ENCODE peak calls at places on chromosomes 2 and 18, in five cellular contexts. G is left ventricle myocardium inferior, I is endodermal cell, A is psoas muscle, W is PC-3. L is an unnamed sample.

GRCh38 chr2:74001121-74001520 is 16.4 kb downstream of the TET3 start:
- DNase-seq in W (peak; percentile 72), G (no peak), I (no peak), A (no peak), L (no peak)

GRCh38 chr2:12284487-12284886 is 432.2 kb upstream of the TRIB2 start:
- DNase-seq in A (no peak), I (no peak), G (no peak), W (peak; percentile 83), L (no peak)

GRCh38 chr18:36025025-36025424 is 42.3 kb downstream of the RPRD1A start:
- DNase-seq in A (no peak), W (no peak), G (no peak), I (no peak), L (no peak)

GRCh38 chr18:11096839-11097750 is 52.3 kb downstream of the PIEZO2 start:
- DNase-seq in G (no peak), W (no peak), I (no peak), A (no peak), L (no peak)

GRCh38 chr2:200469708-200470600 is 39.9 kb downstream of the KCTD18 start:
- DNase-seq in I (no peak), A (peak; percentile 52), G (peak; percentile 40), W (no peak), L (no peak)

GRCh38 chr18:13726972-13727331 is 479 bp downstream of the RNMT start:
- DNase-seq in A (peak; percentile 84), G (peak; percentile 41), I (peak; percentile 84), W (peak; percentile 40), L (peak; percentile 21)

GRCh38 chr2:27606611-27607010 is 22.2 kb downstream of the CCDC121 start:
- DNase-seq in A (no peak), G (no peak), I (no peak), W (no peak), L (no peak)

GRCh38 chr2:173998386-173998785 is 33.2 kb upstream of the SP3 start:
- DNase-seq in W (no peak), G (no peak), A (no peak), I (no peak), L (no peak)

GRCh38 chr18:58768293-58768974 is 96.2 kb upstream of the ZNF532 start:
- DNase-seq in G (peak; percentile 73), I (peak; percentile 95), W (peak; percentile 74), A (peak; percentile 89), L (peak; percentile 28)

GRCh38 chr2:189217546-189217945 is 38.0 kb upstream of the COL5A2 start:
- DNase-seq in A (no peak), W (no peak), I (peak; percentile 98), G (no peak), L (no peak)

GRCh38 chr2:74581463-74581862 is 26.9 kb downstream of the DOK1 start:
- DNase-seq in I (no peak), G (no peak), A (no peak), W (no peak), L (no peak)

GRCh38 chr2:101597347-101597944 is 100.1 kb upstream of the MAP4K4 start:
- DNase-seq in I (no peak), G (peak; percentile 36), W (no peak), A (no peak), L (no peak)

GRCh38 chr2:4415810-4416413 is 712.5 kb downstream of the DCDC2C start:
- DNase-seq in I (no peak), W (no peak), A (no peak), G (no peak), L (no peak)
- H3K9me3 ChIP-seq in I (no peaks in the 10 kb centered on the region), W (peaks cover 3% of the 10 kb centered on the region), A (no peaks in the 10 kb centered on the region), G (no peaks in the 10 kb centered on the region), L (no peaks in the 10 kb centered on the region)

DNA sequence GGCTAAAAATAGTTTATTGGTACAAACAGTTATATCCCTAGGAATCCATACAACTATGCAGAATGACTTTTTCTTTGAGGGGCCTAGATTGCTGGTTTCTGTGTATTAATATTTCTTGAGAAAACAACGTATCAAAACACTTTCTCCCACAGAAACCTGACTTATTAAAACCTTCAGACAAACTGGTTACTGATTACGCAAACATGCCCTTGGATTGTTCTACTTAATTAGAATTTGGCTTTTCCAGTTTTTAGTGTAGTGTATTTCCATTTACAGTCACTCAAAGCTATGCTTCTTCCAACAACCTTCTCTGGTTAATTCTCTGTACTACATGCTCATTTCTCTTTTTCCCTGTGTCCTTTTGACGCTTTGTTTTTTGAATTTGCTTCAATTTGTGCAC is 20.0 kb downstream of the VAPA start:
- DNase-seq in A (no peak), I (no peak), G (no peak), W (no peak), L (no peak)
- H3K36me3 ChIP-seq in A (peaks cover 2% of the 10 kb centered on the region), I (peaks cover 62% of the 10 kb centered on the region), G (peaks cover 56% of the 10 kb centered on the region), W (peaks cover 53% of the 10 kb centered on the region), L (peaks cover 13% of the 10 kb centered on the region)

GRCh38 chr2:25035537-25036220 is 6.2 kb upstream of the EFR3B start:
- DNase-seq in I (no peak), A (no peak), G (no peak), W (peak; percentile 52), L (no peak)

GRCh38 chr2:25032901-25033300 is 9.0 kb upstream of the EFR3B start:
- DNase-seq in G (no peak), W (peak; percentile 18), I (no peak), A (no peak), L (no peak)

GRCh38 chr2:25034081-25034480 is 7.8 kb upstream of the EFR3B start:
- DNase-seq in A (no peak), W (no peak), I (no peak), G (no peak), L (no peak)

GRCh38 chr2:25039126-25039525 is 2.8 kb upstream of the EFR3B start:
- DNase-seq in I (no peak), G (no peak), W (no peak), A (no peak), L (no peak)

GRCh38 chr2:25036221-25036559 is 5.7 kb upstream of the EFR3B start:
- DNase-seq in I (no peak), W (no peak), A (no peak), G (no peak), L (no peak)
- H3K27me3 ChIP-seq in I (peaks cover 23% of the 10 kb centered on the region), W (no peaks in the 10 kb centered on the region), A (no peaks in the 10 kb centered on the region), G (no peaks in the 10 kb centered on the region), L (no peaks in the 10 kb centered on the region)

GRCh38 chr18:65409266-65409665 is 341.5 kb upstream of the CDH7 start:
- DNase-seq in W (no peak), A (no peak), I (no peak), G (no peak), L (no peak)
- H3K9me3 ChIP-seq in W (no peaks in the 10 kb centered on the region), A (no peaks in the 10 kb centered on the region), I (no peaks in the 10 kb centered on the region), G (no peaks in the 10 kb centered on the region), L (no peaks in the 10 kb centered on the region)

GRCh38 chr2:25614711-25615110 is 58.7 kb downstream of the DTNB start:
- DNase-seq in W (no peak), G (no peak), A (no peak), I (peak; percentile 52), L (no peak)

GRCh38 chr2:25606892-25607291 is 66.5 kb downstream of the DTNB start:
- DNase-seq in A (no peak), I (no peak), W (peak; percentile 60), G (no peak), L (no peak)

GRCh38 chr2:25608718-25609117 is 64.7 kb downstream of the DTNB start:
- DNase-seq in I (no peak), A (no peak), G (no peak), W (no peak), L (no peak)
- H3K36me3 ChIP-seq in I (no peaks in the 10 kb centered on the region), A (no peaks in the 10 kb centered on the region), G (no peaks in the 10 kb centered on the region), W (no peaks in the 10 kb centered on the region), L (no peaks in the 10 kb centered on the region)

GRCh38 chr2:45650851-45651414 is 542 bp upstream of the PRKCE start:
- DNase-seq in W (peak; percentile 95), G (peak; percentile 94), I (peak; percentile 93), A (peak; percentile 95), L (peak; percentile 90)
- H3K27me3 ChIP-seq in W (no peaks in the 10 kb centered on the region), G (no peaks in the 10 kb centered on the region), I (peaks cover 84% of the 10 kb centered on the region), A (no peaks in the 10 kb centered on the region), L (no peaks in the 10 kb centered on the region)

L was measured in thoracic aorta.